ENCODE peak calls at places on chromosomes 1 and 21, in five cellular contexts. M, Y, E, W and I are unnamed samples.

GRCh38 chr1:17414022-17414421 is 25.5 kb downstream of the RCC2 start:
- DNase-seq in E (no peak), W (no peak), M (no peak), Y (no peak), I (no peak)

GRCh38 chr1:30028283-30028682 is 695.1 kb downstream of the MATN1 start:
- DNase-seq in W (no peak), E (no peak), M (no peak), Y (no peak), I (no peak)

GRCh38 chr1:160522622-160523345 is at the start of gene SLAMF6:
- DNase-seq in W (no peak), E (no peak), Y (no peak), M (no peak), I (no peak)

GRCh38 chr1:54069792-54070548 is 16.6 kb downstream of the TCEANC2 start:
- DNase-seq in Y (no peak), E (no peak), W (no peak), M (no peak), I (peak; percentile 32)

GRCh38 chr21:34020005-34020847 is 53.2 kb upstream of the MRPS6 start:
- DNase-seq in W (no peak), Y (no peak), E (no peak), M (no peak), I (peak; percentile 66)

GRCh38 chr1:1137256-1138045 is 21.6 kb upstream of the C1orf159 start:
- DNase-seq in Y (no peak), E (peak; percentile 64), M (no peak), W (no peak), I (no peak)

GRCh38 chr1:234551032-234551378 is 59.0 kb downstream of the IRF2BP2 start:
- DNase-seq in W (no peak), Y (no peak), M (no peak), E (no peak), I (no peak)

GRCh38 chr1:244322791-244323521 is 128.8 kb downstream of the ADSS2 start:
- DNase-seq in M (peak; percentile 84), E (peak; percentile 49), W (no peak), Y (peak; percentile 82), I (peak; percentile 89)

GRCh38 chr21:35996217-35996616 is 64.1 kb downstream of the SETD4 start:
- DNase-seq in E (no peak), W (no peak), Y (no peak), M (no peak), I (no peak)

DNA sequence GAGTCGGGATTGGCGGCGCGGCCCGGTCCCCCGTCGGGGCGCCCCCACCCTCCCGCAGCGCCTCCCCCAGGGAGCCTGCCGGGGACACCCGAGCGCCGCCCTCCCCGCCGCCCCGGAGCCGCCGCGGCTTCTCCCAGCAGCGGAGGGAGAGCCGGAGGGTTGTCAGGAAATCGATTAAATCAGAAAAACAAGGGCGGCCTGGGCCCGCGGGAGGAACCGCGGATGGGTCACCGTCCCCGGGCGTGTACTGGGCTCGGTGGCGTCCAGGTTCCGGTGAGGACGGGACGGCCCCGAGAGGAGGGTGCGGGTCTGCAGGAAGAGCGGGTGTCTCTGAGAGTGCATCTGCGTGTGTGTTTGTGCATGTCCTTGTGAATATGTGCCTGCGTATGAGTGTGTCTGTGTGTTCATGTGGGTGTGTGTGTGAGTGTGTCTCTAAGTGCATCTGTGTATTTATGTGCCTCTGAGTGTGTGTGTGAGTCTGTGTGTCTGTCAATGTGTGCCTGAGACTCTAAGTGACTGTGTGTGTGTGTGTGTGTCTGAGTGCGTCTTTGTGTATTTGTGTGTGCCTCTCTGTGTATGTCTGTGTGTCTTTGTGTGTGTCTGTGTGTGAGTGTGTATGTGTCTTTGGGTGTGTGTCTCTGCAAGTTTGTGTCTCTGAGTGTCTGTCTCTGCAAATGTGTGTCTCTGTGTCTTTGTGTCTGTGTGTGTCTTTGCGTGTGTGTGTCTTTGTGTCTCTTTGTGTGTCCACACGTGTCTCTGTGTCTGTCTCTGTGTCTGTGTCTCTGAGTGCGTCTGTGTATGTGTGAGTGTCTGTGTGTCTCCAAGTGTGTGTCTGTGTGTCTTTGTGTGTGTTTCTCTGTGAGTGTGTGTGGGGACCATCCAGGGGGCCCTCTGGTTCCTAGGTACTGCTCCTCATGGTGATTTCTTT is 1.1 kb downstream of the SPSB1 start:
- DNase-seq in M (no peak), W (no peak), E (peak; percentile 33), Y (no peak), I (no peak)
- H3K4me3 ChIP-seq in M (peak overlapping the region; percentile 94), W (peak overlapping the region; percentile 93), E (peak overlapping the region; percentile 77), Y (peak overlapping the region; percentile 99), I (peak overlapping the region; percentile 74)

DNA sequence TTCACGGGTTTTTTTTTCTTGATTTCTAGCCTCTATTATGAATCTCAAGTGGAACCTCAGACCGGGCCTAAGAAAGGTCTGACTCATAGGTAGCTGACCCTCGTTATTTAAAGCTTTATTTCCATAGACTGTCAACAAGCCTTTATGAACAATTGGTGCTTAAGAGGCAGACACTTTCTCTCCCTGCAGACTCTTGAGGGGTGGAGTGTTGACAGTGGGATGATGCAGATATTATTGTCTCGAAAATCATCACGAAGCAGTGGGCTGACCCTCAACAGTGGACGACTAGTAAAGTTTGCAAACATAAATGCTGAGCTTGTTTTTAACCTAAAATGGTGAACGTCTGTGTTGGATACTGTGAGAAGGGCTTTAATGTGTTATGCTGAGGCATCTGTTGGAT is 1.8 kb downstream of the SFT2D2 start:
- DNase-seq in E (no peak), W (no peak), M (no peak), Y (no peak), I (no peak)
- H3K4me3 ChIP-seq in E (peak overlapping the region; percentile 86), W (peak overlapping the region; percentile 95), M (peak overlapping the region; percentile 94), Y (peak overlapping the region; percentile 36), I (no peak overlapping the region)

DNA sequence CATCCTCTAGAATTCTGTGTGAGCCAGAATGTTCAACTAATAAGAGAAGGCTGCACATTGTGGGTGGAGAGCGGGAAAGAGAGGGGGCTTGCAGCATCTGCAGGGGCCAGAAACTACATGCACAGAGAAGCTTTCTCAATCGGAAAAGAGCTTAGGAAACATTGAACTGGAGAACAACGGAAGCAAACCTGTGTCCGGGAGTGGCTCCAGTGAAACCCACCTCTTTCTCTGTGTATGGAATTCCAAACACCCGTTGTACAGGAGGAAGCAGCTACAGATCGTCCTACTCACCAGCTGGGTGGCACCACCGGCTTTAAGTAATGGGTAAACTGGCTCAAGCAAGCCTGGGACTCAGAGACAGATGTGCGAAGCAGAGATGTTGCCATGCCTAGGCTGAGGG is 14.0 kb upstream of the CSF1 start:
- DNase-seq in W (no peak), Y (no peak), M (no peak), E (no peak), I (no peak)
- H3K4me3 ChIP-seq in W (no peak overlapping the region), Y (no peak overlapping the region), M (no peak overlapping the region), E (no peak overlapping the region), I (no peak overlapping the region)

DNA sequence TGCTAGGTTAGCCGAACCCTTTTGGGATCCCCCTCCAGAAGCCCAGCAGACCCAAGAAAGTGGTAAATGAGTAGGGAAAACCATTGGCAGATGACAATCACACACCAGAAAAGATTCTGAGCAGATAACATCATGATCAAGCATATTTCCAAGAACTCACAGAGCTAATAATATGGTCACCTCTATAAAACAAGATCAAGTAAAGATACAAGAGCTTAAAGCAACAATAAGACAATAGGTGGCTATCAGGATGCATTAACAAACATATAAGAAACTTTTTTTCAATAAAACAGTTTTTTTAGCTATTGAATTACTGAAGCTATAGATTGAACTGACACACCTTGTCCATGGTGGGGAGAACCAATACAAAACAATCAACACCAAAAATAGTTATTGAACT is 29.0 kb downstream of the UBASH3A start:
- DNase-seq in W (no peak), M (no peak), E (no peak), Y (no peak), I (no peak)
- H3K4me3 ChIP-seq in W (no peak overlapping the region), M (no peak overlapping the region), E (no peak overlapping the region), Y (no peak overlapping the region), I (no peak overlapping the region)